ENCODE peak calls at places on chromosomes 16 and 17, in seven cellular contexts. R, V, N, X, C, P and W are unnamed samples.
A peak's percentile ranks its signal among the peaks of the same experiment; 100 is the strongest.

GRCh38 chr17:35891273-35891672 is 11.1 kb upstream of the CCL5 start:
- DNase-seq in R (no peak), P (no peak), V (no peak), C (no peak), X (no peak), N (no peak), W (peak; percentile 28)

GRCh38 chr17:21674242-21674731 is 18.0 kb upstream of the KCNJ18 start:
- DNase-seq in N (no peak), V (peak; percentile 75), C (no peak), X (peak; percentile 39), R (no peak), P (no peak), W (no peak)

GRCh38 chr16:2749936-2750335 is 2.5 kb upstream of the SRRM2 start:
- DNase-seq in X (no peak), R (no peak), P (no peak), N (no peak), V (no peak), C (no peak), W (no peak)

GRCh38 chr17:29158515-29159275 is 21.5 kb downstream of the MYO18A start:
- DNase-seq in X (no peak), N (no peak), R (no peak), C (peak; percentile 88), V (no peak), P (no peak), W (no peak)

GRCh38 chr16:28845173-28846079 is 722 bp downstream of the TUFM start:
- DNase-seq in X (peak; percentile 51), R (no peak), V (peak; percentile 83), P (no peak), N (peak; percentile 53), C (peak; percentile 64), W (peak; percentile 77)

GRCh38 chr17:37829446-37830142 is 84.7 kb upstream of the HNF1B start:
- DNase-seq in V (no peak), N (no peak), C (no peak), P (peak; percentile 78), X (no peak), R (no peak), W (no peak)

GRCh38 chr16:70738083-70738977 is 52.5 kb upstream of the MTSS2 start:
- DNase-seq in C (peak; percentile 79), N (no peak), R (peak; percentile 73), V (peak; percentile 69), X (peak; percentile 81), P (no peak), W (peak; percentile 66)

GRCh38 chr17:62800580-62800979 is 7.5 kb downstream of the MARCHF10 start:
- DNase-seq in R (peak; percentile 41), V (no peak), N (no peak), C (no peak), P (no peak), X (no peak), W (peak; percentile 85)

GRCh38 chr17:14950216-14950615 is 314.9 kb downstream of the PMP22 start:
- DNase-seq in N (no peak), V (no peak), R (no peak), C (no peak), P (no peak), X (no peak), W (no peak)

GRCh38 chr17:40551874-40552768 is 13.2 kb downstream of the CCR7 start:
- DNase-seq in R (no peak), P (no peak), C (peak; percentile 95), V (peak; percentile 0), N (no peak), X (no peak), W (no peak)

GRCh38 chr16:78473031-78473699 is 373.7 kb downstream of the WWOX start:
- DNase-seq in V (no peak), P (no peak), X (no peak), N (no peak), R (no peak), C (peak; percentile 48), W (no peak)

GRCh38 chr16:25108054-25108453 is 3.5 kb upstream of the LCMT1 start:
- DNase-seq in X (peak; percentile 33), V (peak; percentile 75), R (peak; percentile 50), C (peak; percentile 59), N (no peak), P (no peak), W (no peak)

GRCh38 chr17:40106760-40107265 is 6.4 kb upstream of the NR1D1 start:
- DNase-seq in C (no peak), X (no peak), V (no peak), R (no peak), P (no peak), N (no peak), W (no peak)

GRCh38 chr16:8109510-8110369 is 480.6 kb downstream of the TMEM114 start:
- DNase-seq in R (no peak), X (no peak), C (no peak), P (no peak), V (peak; percentile 95), N (no peak), W (no peak)

GRCh38 chr16:5041604-5042133 is 7.9 kb upstream of the NAGPA start:
- DNase-seq in X (no peak), V (no peak), P (peak; percentile 41), C (no peak), R (no peak), N (peak; percentile 58), W (peak; percentile 19)

GRCh38 chr16:1938910-1939309 is 4.1 kb downstream of the MSRB1 start:
- DNase-seq in V (no peak), P (no peak), N (no peak), C (no peak), R (no peak), X (no peak), W (no peak)

GRCh38 chr16:46688101-46688656 is 799 bp downstream of the VPS35 start:
- DNase-seq in R (no peak), N (no peak), C (no peak), P (no peak), X (no peak), V (no peak), W (no peak)

GRCh38 chr16:61366006-61366405 is 670.2 kb downstream of the CDH8 start:
- DNase-seq in N (no peak), R (no peak), V (no peak), C (no peak), X (no peak), P (no peak), W (no peak)
- TF ChIP-seq JUND in N (no peak), R (no peak), V (no peak), C (no peak), X (no peak), P (no peak), W (no peak)

GRCh38 chr17:78488867-78489634 is 88.1 kb downstream of the DNAH17 start:
- DNase-seq in P (no peak), R (no peak), X (no peak), C (no peak), N (no peak), V (no peak), W (no peak)
- TF ChIP-seq JUND in P (no peak), R (no peak), X (no peak), C (no peak), N (no peak), V (no peak), W (no peak)

GRCh38 chr16:50244140-50244503 is 22.2 kb upstream of the ADCY7 start:
- DNase-seq in R (no peak), C (no peak), N (no peak), P (no peak), X (no peak), V (no peak), W (no peak)
- TF ChIP-seq JUND in R (no peak), C (no peak), N (no peak), P (no peak), X (no peak), V (no peak), W (no peak)

DNA sequence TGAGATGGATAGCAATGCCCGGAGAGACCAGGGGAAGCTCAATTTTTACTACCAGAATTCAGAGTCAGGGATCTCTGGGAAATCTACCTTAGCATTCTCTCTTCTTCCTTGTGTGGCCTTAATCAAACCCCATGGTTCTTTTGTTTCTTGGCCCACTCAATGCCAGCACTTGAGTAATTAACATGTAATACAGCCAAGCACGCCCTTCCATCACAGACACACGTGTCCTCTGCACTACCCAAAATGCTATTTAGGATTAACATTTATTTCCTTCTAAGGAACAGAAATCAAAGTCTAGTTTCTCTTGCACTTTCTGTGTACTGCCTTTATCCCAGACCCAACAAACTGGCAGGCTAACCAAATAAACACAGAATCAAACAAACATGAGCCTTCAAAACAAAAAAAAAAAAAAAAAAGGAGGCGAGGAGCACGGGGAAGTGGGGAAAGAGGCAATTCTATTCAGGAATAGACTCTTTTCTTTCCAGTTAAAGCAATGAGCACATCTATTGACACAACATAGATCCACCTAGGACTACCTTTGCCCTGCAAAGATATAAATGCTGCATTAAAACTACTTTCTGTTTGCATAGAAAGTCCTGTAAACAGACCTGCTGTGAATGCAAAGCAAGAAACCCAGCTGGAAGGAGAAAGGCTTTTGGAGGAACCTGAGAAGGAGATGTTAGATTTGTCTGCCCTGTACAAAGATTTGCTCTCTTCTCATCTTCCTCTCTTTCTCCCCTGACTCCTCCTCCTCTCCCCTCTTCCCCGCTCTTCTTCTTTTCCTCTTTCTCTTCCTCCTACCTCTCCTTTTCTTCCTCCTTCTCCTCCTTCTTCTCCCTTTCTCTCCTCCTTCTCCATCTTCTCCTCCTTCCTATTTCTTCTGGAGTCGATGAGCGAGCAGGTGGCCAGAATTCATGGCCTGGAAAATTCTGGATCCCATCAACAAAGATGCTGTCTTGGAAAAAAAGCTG is 294.4 kb downstream of the NPIPA8 start:
- DNase-seq in X (no peak), V (no peak), P (no peak), R (no peak), N (no peak), C (no peak), W (no peak)
- TF ChIP-seq JUND in X (no peak), V (no peak), P (no peak), R (no peak), N (no peak), C (no peak), W (no peak)

GRCh38 chr17:77877019-77877418 is 81.5 kb upstream of the TNRC6C start:
- DNase-seq in P (no peak), R (no peak), C (no peak), N (no peak), V (no peak), X (no peak), W (no peak)
- TF ChIP-seq JUND in P (no peak), R (no peak), C (no peak), N (no peak), V (no peak), X (no peak), W (no peak)

GRCh38 chr17:5049314-5049819 is 14.1 kb upstream of the SLC52A1 start:
- DNase-seq in C (no peak), V (no peak), X (no peak), R (no peak), N (no peak), P (peak; percentile 23), W (no peak)
- TF ChIP-seq JUND in C (no peak), V (no peak), X (no peak), R (no peak), N (no peak), P (no peak), W (no peak)